ENCODE peak calls at places on chromosomes 16 and 17, in five cellular contexts. L is HTR-8/SVneo; P is activated naive CD4-positive, alpha-beta T cell; A is activated effector memory CD4-positive, alpha-beta T cell treated with anti-CD3 and anti-CD28 coated beads, Interleukin-2, amount 50 U/mL, for 16 hours; N is Right ventricle myocardium superior. I is an unnamed sample.

GRCh38 chr16:22425036-22425801 is 50.8 kb upstream of the CDR2 start:
- DNase-seq in L (no peak), P (no peak), A (no peak), N (peak), I (no peak)

GRCh38 chr17:67377727-67378443 is 804 bp downstream of the PITPNC1 start:
- DNase-seq in L (peak), P (peak), A (peak), N (peak), I (no peak)

GRCh38 chr17:33949100-33949499 is 306.0 kb upstream of the CCL2 start:
- DNase-seq in L (no peak), P (no peak), A (no peak), N (no peak), I (no peak)

GRCh38 chr16:73093146-73094144 is 45.5 kb upstream of the ZFHX3 start:
- DNase-seq in L (no peak), P (no peak), A (no peak), N (peak), I (no peak)

GRCh38 chr16:81405702-81406113 is 38.9 kb upstream of the CMIP start:
- DNase-seq in L (peak), P (no peak), A (no peak), N (no peak), I (no peak)

GRCh38 chr17:82303944-82304808 is 13.2 kb downstream of the CD7 start:
- DNase-seq in L (no peak), P (no peak), A (no peak), N (no peak), I (no peak)

GRCh38 chr16:69077251-69077650 is 28.2 kb upstream of the HAS3 start:
- DNase-seq in L (no peak), P (no peak), A (no peak), N (no peak), I (no peak)

GRCh38 chr17:7308625-7309433 is 1.4 kb downstream of the EIF5A start:
- DNase-seq in L (peak), P (peak), A (peak), N (peak), I (peak)

GRCh38 chr17:49850772-49851386 is 3.0 kb upstream of the TAC4 start:
- DNase-seq in L (no peak), P (no peak), A (no peak), N (no peak), I (no peak)

GRCh38 chr17:82552580-82552979 is 33.0 kb downstream of the FOXK2 start:
- DNase-seq in L (no peak), P (no peak), A (no peak), N (no peak), I (no peak)

GRCh38 chr17:43360376-43360738 is 38.4 kb upstream of the ARL4D start:
- DNase-seq in L (peak), P (peak), A (peak), N (no peak), I (no peak)

GRCh38 chr16:19578378-19578851 is 22.9 kb downstream of the VPS35L start:
- DNase-seq in L (no peak), P (no peak), A (no peak), N (no peak), I (peak)

GRCh38 chr17:19905514-19905913 is 37.8 kb upstream of the ULK2 start:
- DNase-seq in L (no peak), P (no peak), A (no peak), N (no peak), I (peak)

GRCh38 chr17:56320443-56320842 is 167.2 kb downstream of the ANKFN1 start:
- DNase-seq in L (no peak), P (no peak), A (no peak), N (peak), I (no peak)

GRCh38 chr16:85656351-85657266 is 32.1 kb downstream of the GINS2 start:
- DNase-seq in L (no peak), P (no peak), A (no peak), N (peak), I (no peak)

GRCh38 chr17:79212150-79213087 is 137.8 kb downstream of the ENGASE start:
- DNase-seq in L (no peak), P (no peak), A (no peak), N (peak), I (no peak)

GRCh38 chr17:81043725-81044427 is 8.9 kb downstream of the BAIAP2 start:
- DNase-seq in L (peak), P (no peak), A (no peak), N (peak), I (no peak)

GRCh38 chr16:23862556-23862955 is 26.8 kb downstream of the PRKCB start:
- DNase-seq in L (no peak), P (no peak), A (no peak), N (no peak), I (no peak)

GRCh38 chr16:85200471-85201278 is 88.4 kb upstream of the CIBAR2 start:
- DNase-seq in L (no peak), P (no peak), A (no peak), N (peak), I (no peak)

GRCh38 chr16:85386467-85387170 is 226.5 kb upstream of the GSE1 start:
- DNase-seq in L (no peak), P (no peak), A (peak), N (peak), I (no peak)

GRCh38 chr16:89964201-89964600 is 15.6 kb downstream of the DEF8 start:
- DNase-seq in L (no peak), P (no peak), A (no peak), N (no peak), I (no peak)

GRCh38 chr16:84241778-84242177 is 2.0 kb upstream of the KCNG4 start:
- DNase-seq in L (no peak), P (no peak), A (no peak), N (no peak), I (no peak)

GRCh38 chr17:77817953-77818352 is 140.6 kb upstream of the TNRC6C start:
- DNase-seq in L (no peak), P (no peak), A (no peak), N (no peak), I (no peak)

GRCh38 chr17:2612630-2613029 is 19.2 kb downstream of the PAFAH1B1 start:
- DNase-seq in L (no peak), P (no peak), A (no peak), N (no peak), I (no peak)

GRCh38 chr16:72072514-72073342 is 9.7 kb downstream of the HPR start:
- DNase-seq in L (no peak), P (no peak), A (no peak), N (no peak), I (peak)

GRCh38 chr16:16007743-16008111 is 58.3 kb downstream of the ABCC1 start:
- DNase-seq in L (no peak), P (no peak), A (no peak), N (no peak), I (no peak)

GRCh38 chr16:29702307-29702706 is 23.3 kb downstream of the QPRT start:
- DNase-seq in L (no peak), P (no peak), A (peak), N (no peak), I (no peak)

GRCh38 chr17:29561541-29562517 is 5.0 kb downstream of the ABHD15 start:
- DNase-seq in L (no peak), P (no peak), A (no peak), N (no peak), I (no peak)

GRCh38 chr17:4956493-4957061 is 5.7 kb downstream of the ENO3 start:
- DNase-seq in L (no peak), P (no peak), A (peak), N (peak), I (no peak)

I was measured in putamen.